ENCODE peak calls at places on chromosomes 6 and 20, in five cellular contexts. A is skeletal muscle cell; E is neural progenitor cell; C is stimulated activated CD4-positive, alpha-beta T cell treated with anti-CD3 and anti-CD28 coated beads, Interleukin-2, amount 100 ng/mL, for 24 hours; N is NCI-H1092. D is an unnamed sample.

GRCh38 chr6:166167801-166168615 is at the start of gene TBXT:
- DNase-seq in A (no peak), E (peak), C (no peak), N (peak), D (no peak)

GRCh38 chr6:40256831-40257230 is 322.6 kb upstream of the MOCS1 start:
- DNase-seq in A (no peak), E (no peak), C (no peak), N (no peak), D (no peak)

GRCh38 chr6:40906759-40907158 is 132.3 kb downstream of the UNC5CL start:
- DNase-seq in A (no peak), E (no peak), C (no peak), N (no peak), D (no peak)

GRCh38 chr6:27250955-27251671 is 3.6 kb downstream of the PRSS16 start:
- DNase-seq in A (no peak), E (peak), C (peak), N (peak), D (peak)

GRCh38 chr6:17289491-17290106 is 8.4 kb downstream of the RBM24 start:
- DNase-seq in A (peak), E (no peak), C (no peak), N (no peak), D (no peak)

GRCh38 chr6:75852721-75853120 is 103.7 kb downstream of the MYO6 start:
- DNase-seq in A (no peak), E (no peak), C (no peak), N (no peak), D (no peak)

GRCh38 chr6:32578962-32579361 is 10.7 kb downstream of the HLA-DRB1 start:
- DNase-seq in A (no peak), E (no peak), C (no peak), N (no peak), D (no peak)

GRCh38 chr20:39364320-39364719 is 402.2 kb downstream of the DHX35 start:
- DNase-seq in A (no peak), E (no peak), C (no peak), N (no peak), D (no peak)

GRCh38 chr6:63635165-63635562 is 438 bp upstream of the PHF3 start:
- DNase-seq in A (no peak), E (peak), C (no peak), N (no peak), D (peak)

GRCh38 chr6:50102676-50103075 is 52.9 kb upstream of the DEFB112 start:
- DNase-seq in A (no peak), E (no peak), C (no peak), N (no peak), D (no peak)

GRCh38 chr20:61682114-61682997 is 383.3 kb downstream of the TAF4 start:
- DNase-seq in A (no peak), E (no peak), C (no peak), N (no peak), D (no peak)

GRCh38 chr20:36461600-36462439 is 79.5 kb upstream of the MYL9 start:
- DNase-seq in A (no peak), E (peak), C (peak), N (peak), D (peak)

GRCh38 chr6:141103246-141103645 is 1029.5 kb upstream of the GJE1 start:
- DNase-seq in A (no peak), E (no peak), C (no peak), N (peak), D (peak)